ENCODE peak calls at places on chromosomes 11 and 22, in ten cellular contexts. U is neuronal stem cell; H is endothelial cell of umbilical vein; V is psoas muscle; C is fibroblast of lung; N is testis; I is heart right ventricle; M is naive thymus-derived CD4-positive, alpha-beta T cell; Z is Panc1; A is RWPE1. X is an unnamed sample.

GRCh38 chr11:46972343-46972742 is 35.8 kb downstream of the CSTPP1 start:
- DNase-seq in M (no peak), A (no peak), V (no peak), C (no peak), U (no peak), N (no peak), I (no peak), Z (no peak), H (no peak), X (no peak)

GRCh38 chr11:95132956-95133355 is 43.3 kb downstream of the ENDOD1 start:
- DNase-seq in M (no peak), H (no peak), A (no peak), V (no peak), Z (no peak), I (no peak), U (no peak), N (peak), C (no peak), X (no peak)

GRCh38 chr11:23590909-23591308 is 730.6 kb upstream of the CCDC179 start:
- DNase-seq in H (no peak), V (no peak), N (no peak), I (no peak), Z (no peak), M (no peak), C (no peak), U (no peak), A (no peak), X (no peak)

GRCh38 chr11:128946646-128947045 is 4.0 kb upstream of the TP53AIP1 start:
- DNase-seq in V (no peak), I (no peak), M (no peak), H (no peak), N (no peak), U (no peak), A (no peak), C (no peak), Z (no peak), X (no peak)

GRCh38 chr22:50157976-50158375 is 12.6 kb upstream of the PANX2 start:
- DNase-seq in C (no peak), H (no peak), Z (no peak), M (no peak), U (no peak), V (no peak), I (no peak), N (no peak), A (peak), X (no peak)

GRCh38 chr11:78749243-78749730 is 174.6 kb upstream of the NARS2 start:
- DNase-seq in H (no peak), A (no peak), U (no peak), Z (no peak), I (no peak), V (no peak), C (no peak), M (no peak), N (no peak), X (no peak)

GRCh38 chr11:129544691-129545090 is 169.0 kb downstream of the BARX2 start:
- DNase-seq in C (no peak), U (no peak), I (no peak), M (no peak), A (no peak), N (no peak), Z (no peak), V (no peak), H (no peak), X (no peak)

GRCh38 chr11:59901306-59901705 is 22.7 kb downstream of the OOSP3 start:
- DNase-seq in U (no peak), Z (no peak), H (peak), C (no peak), V (no peak), N (no peak), M (no peak), A (peak), I (peak), X (no peak)

GRCh38 chr22:20566420-20567260 is 59.2 kb downstream of the MED15 start:
- DNase-seq in Z (no peak), V (peak), A (peak), N (no peak), C (peak), U (no peak), I (no peak), M (peak), H (no peak), X (no peak)

GRCh38 chr11:123562166-123562565 is 92.3 kb downstream of the SCN3B start:
- DNase-seq in H (no peak), M (no peak), U (no peak), I (no peak), Z (no peak), N (peak), C (no peak), V (no peak), A (no peak), X (no peak)

GRCh38 chr11:123559418-123559817 is 95.0 kb downstream of the SCN3B start:
- DNase-seq in N (peak), Z (no peak), M (no peak), U (no peak), I (no peak), C (peak), V (no peak), A (no peak), H (no peak), X (no peak)

GRCh38 chr11:123558536-123559315 is 95.7 kb downstream of the SCN3B start:
- DNase-seq in V (no peak), N (no peak), U (no peak), Z (no peak), I (no peak), M (no peak), C (no peak), A (no peak), H (no peak), X (no peak)

GRCh38 chr11:123561046-123561781 is 93.2 kb downstream of the SCN3B start:
- DNase-seq in U (no peak), I (peak), C (no peak), A (no peak), H (no peak), Z (no peak), M (no peak), V (no peak), N (peak), X (no peak)

GRCh38 chr11:123560001-123560400 is 94.4 kb downstream of the SCN3B start:
- DNase-seq in H (no peak), N (peak), I (peak), M (no peak), V (peak), Z (no peak), C (peak), A (no peak), U (no peak), X (peak)
- H3K27ac ChIP-seq in H (no peak), N (peak), I (peak), M (no peak), V (no peak), Z (no peak), C (peak), A (no peak), U (peak), X (peak)

DNA sequence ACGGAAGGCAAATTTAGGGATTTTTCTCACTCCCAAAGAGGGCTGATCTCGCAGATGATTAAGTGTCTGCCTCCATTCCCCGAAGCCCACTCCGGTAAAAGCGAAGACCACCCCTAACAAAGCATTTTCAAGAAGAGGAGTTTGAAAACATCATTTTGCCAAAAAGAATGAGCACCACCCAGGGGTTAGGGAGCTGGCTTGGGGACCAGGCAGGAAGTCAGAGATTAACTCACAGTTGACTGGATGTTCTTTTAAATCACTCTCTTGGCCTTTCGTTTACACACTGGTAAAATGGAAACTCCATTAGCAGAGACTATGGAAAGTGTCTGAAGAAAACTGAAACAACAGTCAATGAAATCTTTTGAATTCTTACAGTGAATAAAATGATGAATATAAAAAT is 7.9 kb upstream of the TRIM44 start:
- DNase-seq in Z (no peak), U (peak), H (no peak), I (no peak), N (no peak), C (peak), A (no peak), V (no peak), M (no peak), X (no peak)
- H3K27ac ChIP-seq in Z (no peak), U (peak), H (no peak), I (no peak), N (no peak), C (no peak), A (no peak), V (no peak), M (no peak), X (no peak)

GRCh38 chr11:119509277-119509841 is 86.4 kb upstream of the THY1 start:
- DNase-seq in M (no peak), A (no peak), N (no peak), I (no peak), H (no peak), V (no peak), C (peak), Z (no peak), U (no peak), X (no peak)
- H3K27ac ChIP-seq in M (no peak), A (no peak), N (no peak), I (no peak), H (no peak), V (no peak), C (peak), Z (no peak), U (no peak), X (no peak)

DNA sequence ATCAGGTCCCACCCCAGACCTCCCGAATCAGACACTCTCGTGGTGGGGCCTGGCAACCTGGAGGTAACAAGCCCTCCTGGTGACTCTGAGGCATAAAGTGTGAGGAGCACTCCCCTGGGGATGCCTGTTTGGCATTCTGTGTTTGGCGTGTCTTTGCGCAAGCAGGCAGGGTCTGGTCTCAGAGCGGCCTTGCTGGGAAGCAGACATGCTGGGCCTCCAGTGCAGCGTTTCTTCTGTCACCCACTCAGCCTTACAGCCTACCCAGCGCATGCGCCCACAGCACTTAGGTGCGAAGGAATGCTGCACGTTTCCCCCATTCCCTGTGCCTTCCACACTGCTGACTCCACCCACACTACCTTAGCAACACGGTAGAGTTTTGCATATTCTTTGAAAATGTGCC is 7.4 kb upstream of the CXCR5 start:
- DNase-seq in C (no peak), H (no peak), U (no peak), N (no peak), Z (no peak), M (no peak), A (no peak), I (no peak), V (no peak), X (no peak)
- H3K27ac ChIP-seq in C (no peak), H (no peak), U (no peak), N (no peak), Z (no peak), M (peak), A (no peak), I (no peak), V (no peak), X (no peak)

GRCh38 chr11:3147257-3147619 is 17.9 kb downstream of the OSBPL5 start:
- DNase-seq in Z (no peak), I (no peak), H (no peak), A (no peak), M (no peak), V (peak), N (no peak), C (peak), U (no peak), X (no peak)
- H3K27ac ChIP-seq in Z (no peak), I (peak), H (no peak), A (peak), M (no peak), V (peak), N (no peak), C (peak), U (no peak), X (peak)

DNA sequence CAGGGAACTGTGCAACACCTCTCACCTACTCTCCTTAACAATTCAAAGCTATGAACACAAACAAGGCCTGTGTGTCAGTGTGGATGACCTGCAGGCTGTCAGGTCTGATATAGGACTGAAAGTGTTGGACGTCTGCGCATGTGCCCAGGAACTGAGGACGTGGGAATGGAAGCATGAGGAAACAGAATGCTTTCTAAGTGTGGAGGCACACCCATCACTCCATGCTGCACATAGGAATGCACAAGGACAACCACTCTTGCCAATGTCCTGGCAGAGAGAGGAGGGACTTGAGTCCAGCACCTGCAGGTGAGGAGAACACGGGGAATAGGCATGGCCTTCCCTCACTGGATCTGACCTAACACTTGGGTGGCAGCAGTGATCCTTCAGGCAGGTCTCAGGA is 874.3 kb downstream of the OPCML start:
- DNase-seq in Z (no peak), N (no peak), U (no peak), H (no peak), C (no peak), V (no peak), M (no peak), I (no peak), A (no peak), X (no peak)
- H3K27ac ChIP-seq in Z (no peak), N (no peak), U (no peak), H (no peak), C (no peak), V (no peak), M (no peak), I (no peak), A (no peak), X (no peak)

GRCh38 chr22:37696657-37697539 is at the start of gene TRIOBP:
- DNase-seq in I (peak), V (peak), Z (no peak), N (peak), U (peak), A (peak), C (peak), H (peak), M (peak), X (peak)
- H3K27ac ChIP-seq in I (no peak), V (no peak), Z (no peak), N (no peak), U (no peak), A (peak), C (no peak), H (no peak), M (no peak), X (no peak)

X was measured in right atrium auricular region.